ENCODE peak calls at places on chromosome 4, in seven cellular contexts. G is uterus; N is aorta; V is CD4-positive, CD25-positive, alpha-beta regulatory T cell; S is lung; P is neural progenitor cell; Q is left lung. C is an unnamed sample.
A peak's percentile ranks its signal among the peaks of the same experiment; 100 is the strongest.

GRCh38 chr4:102612824-102613366 is 111.7 kb downstream of the NFKB1 start:
- DNase-seq in N (no peak), G (no peak), Q (no peak), S (no peak), P (no peak), V (peak; percentile 14), C (peak; percentile 73)

GRCh38 chr4:70873216-70873615 is 29.0 kb upstream of the MOB1B start:
- DNase-seq in Q (no peak), V (no peak), P (no peak), S (no peak), N (no peak), G (no peak), C (no peak)

GRCh38 chr4:20086768-20087167 is 164.9 kb upstream of the SLIT2 start:
- DNase-seq in N (no peak), Q (no peak), P (no peak), S (no peak), V (no peak), G (no peak), C (no peak)

GRCh38 chr4:8412288-8412687 is 28.2 kb downstream of the ACOX3 start:
- DNase-seq in G (no peak), Q (no peak), P (no peak), V (no peak), N (no peak), S (no peak), C (no peak)

GRCh38 chr4:96102541-96103018 is 262.7 kb downstream of the PDHA2 start:
- DNase-seq in Q (no peak), G (no peak), S (no peak), N (no peak), V (no peak), P (no peak), C (no peak)

GRCh38 chr4:166658585-166658984 is 575.7 kb downstream of the SPOCK3 start:
- DNase-seq in S (no peak), N (no peak), G (no peak), P (no peak), Q (no peak), V (no peak), C (no peak)

GRCh38 chr4:130603043-130603442 is 1507.1 kb downstream of the C4orf33 start:
- DNase-seq in V (no peak), S (no peak), N (no peak), G (no peak), P (no peak), Q (no peak), C (no peak)

GRCh38 chr4:134702374-134702773 is 500.8 kb upstream of the PABPC4L start:
- DNase-seq in V (no peak), Q (no peak), S (no peak), N (no peak), P (no peak), G (no peak), C (no peak)

GRCh38 chr4:6199344-6199921 is 916 bp downstream of the JAKMIP1 start:
- DNase-seq in N (no peak), P (peak; percentile 65), Q (peak; percentile 68), V (peak; percentile 54), S (no peak), G (no peak), C (no peak)

GRCh38 chr4:114349543-114350175 is 248.9 kb upstream of the UGT8 start:
- DNase-seq in N (no peak), V (no peak), G (no peak), S (no peak), P (no peak), Q (no peak), C (no peak)

GRCh38 chr4:113981591-113981990 is 2.1 kb upstream of the ARSJ start:
- DNase-seq in S (no peak), N (no peak), Q (no peak), V (no peak), G (no peak), P (no peak), C (no peak)

GRCh38 chr4:128163177-128164117 is 102.3 kb downstream of the LARP1B start:
- DNase-seq in G (no peak), V (no peak), S (no peak), Q (no peak), P (no peak), N (no peak), C (no peak)

GRCh38 chr4:85963231-85963630 is 396.6 kb downstream of the MAPK10 start:
- DNase-seq in G (no peak), S (no peak), N (no peak), Q (no peak), P (no peak), V (no peak), C (no peak)

GRCh38 chr4:40448875-40449274 is 113.7 kb downstream of the CHRNA9 start:
- DNase-seq in P (no peak), G (no peak), V (no peak), Q (no peak), N (no peak), S (no peak), C (no peak)

GRCh38 chr4:180668732-180669131 is 1574.5 kb upstream of the TENM3 start:
- DNase-seq in V (no peak), S (no peak), P (no peak), G (no peak), Q (no peak), N (no peak), C (no peak)

GRCh38 chr4:165864228-165864627 is 8.8 kb upstream of the TLL1 start:
- DNase-seq in S (no peak), Q (no peak), P (peak; percentile 16), N (no peak), V (no peak), G (no peak), C (no peak)

GRCh38 chr4:106079616-106080015 is 184.3 kb downstream of the NPNT start:
- DNase-seq in Q (no peak), P (no peak), N (no peak), S (no peak), G (no peak), V (no peak), C (no peak)

GRCh38 chr4:7651461-7651921 is 216.8 kb upstream of the PSAPL1 start:
- DNase-seq in S (no peak), G (peak; percentile 52), V (no peak), N (no peak), Q (no peak), P (peak; percentile 49), C (no peak)

GRCh38 chr4:137540356-137540755 is 8.1 kb upstream of the PCDH18 start:
- DNase-seq in V (no peak), S (no peak), N (no peak), Q (no peak), G (no peak), P (no peak), C (no peak)

GRCh38 chr4:115332078-115332477 is 218.7 kb upstream of the NDST4 start:
- DNase-seq in G (no peak), S (no peak), V (no peak), N (no peak), Q (no peak), P (no peak), C (no peak)

GRCh38 chr4:47122592-47123291 is 91.4 kb downstream of the GABRB1 start:
- DNase-seq in P (peak; percentile 79), V (no peak), Q (no peak), N (peak; percentile 47), G (no peak), S (peak; percentile 52), C (peak; percentile 42)

GRCh38 chr4:84964995-84965557 is 1.4 kb downstream of the WDFY3 start:
- DNase-seq in V (no peak), S (no peak), P (no peak), N (no peak), Q (no peak), G (no peak), C (no peak)

GRCh38 chr4:123229326-123229725 is 167.3 kb upstream of the SPRY1 start:
- DNase-seq in P (no peak), N (no peak), Q (no peak), G (no peak), S (no peak), V (no peak), C (no peak)

GRCh38 chr4:181661090-181661489 is 582.1 kb upstream of the TENM3 start:
- DNase-seq in G (no peak), P (no peak), V (no peak), S (no peak), N (no peak), Q (no peak), C (no peak)

DNA sequence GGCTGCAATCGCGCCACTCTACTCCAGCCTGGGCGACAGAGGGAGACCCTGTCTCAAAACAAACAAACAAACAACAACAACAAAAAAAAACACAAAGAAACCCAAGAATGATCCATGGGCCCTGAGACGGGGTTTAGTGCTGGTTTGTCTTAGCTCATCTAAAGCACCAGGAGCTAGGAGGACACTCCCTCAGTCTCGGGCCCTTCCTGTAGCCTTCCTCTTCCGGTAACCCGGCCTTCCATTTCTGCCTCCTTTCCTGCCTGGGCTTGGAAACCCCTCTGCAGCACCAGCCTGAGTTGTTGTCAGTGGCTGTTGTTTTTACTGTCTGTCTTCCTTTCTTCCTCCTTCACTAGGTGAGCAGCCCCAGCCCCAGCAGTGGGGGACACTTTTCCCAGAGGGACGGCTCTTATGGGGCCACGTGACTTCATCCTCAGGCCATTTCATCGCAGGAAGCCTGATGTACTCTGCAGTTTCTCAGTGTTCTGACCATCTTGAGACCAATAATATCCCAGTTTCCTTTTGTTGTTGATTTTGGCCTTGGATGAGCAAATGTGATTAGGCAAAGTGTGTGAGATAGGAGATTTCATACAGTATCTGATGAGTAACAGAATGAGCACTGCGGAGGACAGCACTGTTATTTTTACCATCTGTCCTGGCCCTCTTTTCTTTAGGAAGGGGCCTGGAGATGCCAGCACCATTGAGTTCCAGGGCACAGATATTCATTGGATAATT is 90.1 kb downstream of the ANAPC4 start:
- DNase-seq in G (no peak), S (no peak), P (no peak), Q (no peak), N (no peak), V (no peak), C (no peak)
- H3K9me3 ChIP-seq in G (no peaks in the 10 kb centered on the region), S (no peaks in the 10 kb centered on the region), P (no peaks in the 10 kb centered on the region), Q (peaks cover 4% of the 10 kb centered on the region), N (no peaks in the 10 kb centered on the region), V (no peaks in the 10 kb centered on the region), C (no peaks in the 10 kb centered on the region)

GRCh38 chr4:1171306-1172227 is 816 bp downstream of the SPON2 start:
- DNase-seq in N (no peak), Q (peak; percentile 82), G (no peak), P (peak; percentile 70), S (no peak), V (peak; percentile 38), C (peak; percentile 33)
- H3K27me3 ChIP-seq in N (no peaks in the 10 kb centered on the region), Q (peaks cover 64% of the 10 kb centered on the region), G (no peaks in the 10 kb centered on the region), P (peaks cover 83% of the 10 kb centered on the region), S (no peaks in the 10 kb centered on the region), V (no peaks in the 10 kb centered on the region), C (peaks cover 11% of the 10 kb centered on the region)

DNA sequence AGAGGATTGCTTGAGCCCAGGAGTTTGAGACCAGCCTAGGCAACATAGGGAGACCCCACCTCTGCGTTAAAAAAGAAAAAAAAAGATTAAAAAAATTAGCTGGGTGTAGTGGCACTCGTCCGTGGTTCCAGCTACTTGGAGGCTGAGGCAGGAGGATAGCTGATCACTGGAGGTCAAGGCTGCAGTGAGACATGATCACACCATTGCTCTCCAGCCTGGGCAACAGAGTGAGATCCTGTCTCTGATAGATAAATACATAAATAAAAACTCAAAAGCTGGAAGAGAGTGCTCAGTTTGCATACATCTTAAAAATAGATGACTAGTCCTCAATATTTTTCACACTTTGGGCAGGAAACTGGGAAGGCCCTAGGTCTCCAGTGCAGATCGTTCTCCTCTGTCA is 54.1 kb downstream of the TMEM131L start:
- DNase-seq in G (no peak), V (no peak), N (no peak), P (no peak), Q (no peak), S (no peak), C (no peak)
- H3K27ac ChIP-seq in G (no peak overlapping the region), V (peak overlapping the region; percentile 90), N (no peak overlapping the region), P (no peak overlapping the region), Q (peak overlapping the region; percentile 60), S (no peak overlapping the region), C (peak overlapping the region; percentile 68)

GRCh38 chr4:172688536-172688935 is 480.1 kb upstream of the GALNT7 start:
- DNase-seq in V (no peak), S (no peak), N (no peak), P (no peak), Q (no peak), G (no peak), C (no peak)
- H3K9me3 ChIP-seq in V (peaks cover 15% of the 10 kb centered on the region), S (peaks cover 10% of the 10 kb centered on the region), N (peaks cover 3% of the 10 kb centered on the region), P (no peaks in the 10 kb centered on the region), Q (peaks cover 27% of the 10 kb centered on the region), G (no peaks in the 10 kb centered on the region), C (peaks cover 7% of the 10 kb centered on the region)